ENCODE peak calls at places on chromosomes 12 and 14, in four cellular contexts. C is GM12878, I is SK-N-SH, F is HepG2. G is an unnamed sample.

GRCh38 chr14:73136387-73137221 is at the start of gene PSEN1:
- DNase-seq in C (peak), I (peak), F (peak), G (peak)

GRCh38 chr12:12562016-12562483 is 613 bp downstream of the DUSP16 start:
- DNase-seq in C (no peak), I (no peak), F (no peak), G (no peak)

GRCh38 chr12:30416631-30417030 is 279.0 kb downstream of the IPO8 start:
- DNase-seq in C (no peak), I (no peak), F (no peak), G (no peak)

GRCh38 chr14:22168092-22168955 is 420.7 kb downstream of the DAD1 start:
- DNase-seq in C (no peak), I (no peak), F (peak), G (no peak)

GRCh38 chr12:94145231-94145979 is 3.0 kb upstream of the PLXNC1 start:
- DNase-seq in C (no peak), I (peak), F (no peak), G (no peak)

GRCh38 chr14:102805454-102805891 is 28.2 kb downstream of the TRAF3 start:
- DNase-seq in C (no peak), I (no peak), F (no peak), G (no peak)

GRCh38 chr14:100755649-100756048 is 29.0 kb downstream of the DLK1 start:
- DNase-seq in C (no peak), I (no peak), F (no peak), G (no peak)

GRCh38 chr12:108185002-108185401 is 55.9 kb downstream of the WSCD2 start:
- DNase-seq in C (no peak), I (no peak), F (peak), G (no peak)

GRCh38 chr12:53230971-53231858 is 794 bp downstream of the RARG start:
- DNase-seq in C (no peak), I (no peak), F (no peak), G (peak)

GRCh38 chr12:53234236-53234635 is 2.2 kb upstream of the RARG start:
- DNase-seq in C (no peak), I (peak), F (no peak), G (peak)

GRCh38 chr12:53231859-53232640 is at the start of gene RARG:
- DNase-seq in C (no peak), I (peak), F (no peak), G (peak)

GRCh38 chr12:53233671-53234091 is 1.7 kb upstream of the RARG start:
- DNase-seq in C (no peak), I (no peak), F (no peak), G (no peak)

GRCh38 chr12:53232641-53233538 is 881 bp upstream of the RARG start:
- DNase-seq in C (no peak), I (peak), F (no peak), G (no peak)
- TF ChIP-seq TCF12 in C (no peak), I (no peak), F (no peak), G (no peak)

GRCh38 chr12:34397591-34398365 is 375.5 kb downstream of the ALG10 start:
- DNase-seq in C (no peak), I (peak), F (no peak), G (peak)

GRCh38 chr12:34398706-34399630 is 376.7 kb downstream of the ALG10 start:
- DNase-seq in C (no peak), I (peak), F (no peak), G (no peak)

GRCh38 chr12:34399631-34400422 is 377.5 kb downstream of the ALG10 start:
- DNase-seq in C (no peak), I (peak), F (no peak), G (peak)

GRCh38 chr12:34396861-34397590 is 374.7 kb downstream of the ALG10 start:
- DNase-seq in C (no peak), I (peak), F (no peak), G (no peak)

DNA sequence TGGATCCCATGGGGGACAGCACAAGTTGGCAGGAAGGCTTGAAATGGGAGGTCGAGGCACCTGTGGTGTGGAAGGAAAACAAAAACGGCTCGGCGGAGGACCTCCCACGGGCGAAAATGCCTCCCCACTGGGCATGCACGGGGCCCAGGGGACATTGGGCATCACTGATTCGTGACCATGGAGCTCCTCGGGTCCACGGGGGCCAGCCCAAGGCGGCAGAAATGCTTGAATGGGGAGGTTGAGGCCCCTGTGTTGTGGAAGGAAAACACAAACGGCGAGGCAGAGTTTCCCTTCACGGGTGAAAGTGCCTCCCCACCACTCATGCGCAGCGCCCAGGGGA is 376.0 kb downstream of the ALG10 start:
- DNase-seq in C (no peak), I (peak), F (no peak), G (peak)
- TF ChIP-seq TCF12 in C (no peak), I (no peak), F (no peak), G (no peak)

DNA sequence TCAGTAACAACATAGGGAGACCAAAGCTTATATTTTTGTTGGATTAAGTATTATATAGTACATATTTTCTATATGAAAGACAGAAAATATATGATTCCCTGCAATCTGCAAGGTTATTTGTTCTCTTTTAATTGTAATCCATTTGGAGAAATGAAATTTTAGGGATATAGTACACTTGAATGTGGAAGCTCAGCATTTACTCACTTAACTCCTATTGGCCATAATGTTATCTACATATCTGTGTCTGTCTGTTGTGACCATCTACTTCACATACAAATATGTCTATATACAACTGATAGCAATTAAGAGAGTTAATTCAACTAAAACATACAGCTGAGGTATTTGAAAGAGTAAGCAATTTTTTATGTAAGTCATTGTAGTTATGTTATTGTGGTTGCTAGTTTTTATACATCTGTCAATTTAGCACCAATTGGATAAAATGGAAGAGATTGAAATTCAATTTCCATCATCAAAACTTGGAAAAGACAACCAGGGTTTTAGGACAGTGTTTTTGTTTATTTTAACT is 12.9 kb downstream of the FOXG1 start:
- DNase-seq in C (no peak), I (no peak), F (no peak), G (no peak)
- TF ChIP-seq TCF12 in C (no peak), I (no peak), F (no peak), G (no peak)

GRCh38 chr14:74955229-74955999 is at the start of gene PGF:
- DNase-seq in C (no peak), I (peak), F (no peak), G (no peak)
- TF ChIP-seq TCF12 in C (no peak), I (no peak), F (no peak), G (no peak)

DNA sequence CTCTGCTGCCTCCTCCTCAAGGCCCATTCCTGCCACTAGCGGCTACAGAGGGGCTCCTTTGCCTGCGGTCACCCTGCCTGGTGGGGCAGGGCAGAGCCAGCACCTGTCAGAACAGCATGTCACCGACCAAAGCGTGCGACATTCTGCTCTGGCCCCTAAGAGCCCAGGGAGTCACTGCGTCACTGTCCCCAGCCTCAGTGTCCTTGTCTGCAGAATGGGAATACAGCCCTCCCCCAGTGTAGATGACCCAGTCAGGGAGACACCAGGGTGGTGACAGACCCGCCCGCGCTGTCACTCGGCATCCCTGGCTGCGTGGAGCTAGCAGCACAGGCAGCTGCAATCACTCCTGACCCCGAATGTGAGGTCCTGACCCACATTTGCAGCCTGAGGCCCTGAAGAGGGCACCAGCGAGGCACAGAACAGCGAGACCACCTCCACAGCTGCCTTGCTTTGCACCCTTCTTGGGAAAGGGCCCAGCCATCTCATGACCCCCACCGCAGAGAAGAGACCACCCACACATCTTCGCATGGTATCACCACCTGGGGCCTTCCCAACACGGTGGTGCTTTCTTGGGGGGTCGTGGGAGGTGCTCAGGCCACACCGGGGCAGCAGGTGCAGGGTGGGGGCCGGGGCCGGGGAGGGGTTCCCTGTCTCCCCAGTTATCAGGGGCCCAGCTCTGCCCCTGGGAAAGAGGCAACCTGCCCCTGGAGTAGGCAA is 2.5 kb downstream of the AHNAK2 start:
- DNase-seq in C (no peak), I (peak), F (no peak), G (no peak)
- TF ChIP-seq TCF12 in C (no peak), I (no peak), F (no peak), G (no peak)

DNA sequence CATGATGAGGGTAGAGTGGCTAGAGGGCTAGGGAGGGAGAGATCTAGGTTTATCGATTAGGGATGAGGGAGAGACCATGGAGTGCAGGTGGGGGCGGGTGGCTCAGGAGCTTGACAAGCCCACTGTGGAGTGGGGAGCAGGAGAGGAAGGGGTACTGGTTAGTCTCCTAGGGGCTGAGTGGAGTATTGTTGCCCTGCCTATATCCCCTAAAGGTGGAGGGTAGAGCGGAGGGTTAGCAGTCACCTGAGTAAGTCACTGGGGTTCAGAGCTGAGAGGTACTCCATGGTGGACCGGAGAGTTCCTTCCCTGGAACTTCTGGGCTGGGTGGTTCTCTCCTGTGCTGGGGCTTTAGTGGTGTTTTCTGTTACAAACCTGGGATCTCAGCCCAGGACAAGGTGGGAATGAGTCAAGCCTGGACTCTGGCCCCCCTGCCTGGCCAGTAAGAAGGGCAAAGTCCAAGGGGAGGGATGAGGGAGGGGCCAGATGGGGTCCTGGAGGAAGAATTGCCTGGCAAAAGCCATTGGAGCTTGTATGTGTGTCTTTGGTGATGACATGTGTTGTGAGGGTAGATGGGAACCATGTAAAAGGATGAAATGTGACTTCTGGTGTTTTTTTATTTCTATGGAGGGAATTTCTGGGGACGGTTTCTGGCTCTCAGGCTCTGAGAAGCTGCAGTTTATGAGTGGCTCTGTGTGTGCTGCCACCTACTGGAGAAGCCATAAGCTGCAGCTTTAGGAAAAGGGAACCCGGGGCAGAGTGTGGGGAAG is at the start of gene CIDEB:
- DNase-seq in C (no peak), I (peak), F (peak), G (no peak)
- TF ChIP-seq TCF12 in C (no peak), I (no peak), F (no peak), G (no peak)

GRCh38 chr12:57629897-57630471 is 3.0 kb downstream of the B4GALNT1 start:
- DNase-seq in C (no peak), I (peak), F (no peak), G (no peak)
- TF ChIP-seq TCF12 in C (no peak), I (no peak), F (no peak), G (no peak)

DNA sequence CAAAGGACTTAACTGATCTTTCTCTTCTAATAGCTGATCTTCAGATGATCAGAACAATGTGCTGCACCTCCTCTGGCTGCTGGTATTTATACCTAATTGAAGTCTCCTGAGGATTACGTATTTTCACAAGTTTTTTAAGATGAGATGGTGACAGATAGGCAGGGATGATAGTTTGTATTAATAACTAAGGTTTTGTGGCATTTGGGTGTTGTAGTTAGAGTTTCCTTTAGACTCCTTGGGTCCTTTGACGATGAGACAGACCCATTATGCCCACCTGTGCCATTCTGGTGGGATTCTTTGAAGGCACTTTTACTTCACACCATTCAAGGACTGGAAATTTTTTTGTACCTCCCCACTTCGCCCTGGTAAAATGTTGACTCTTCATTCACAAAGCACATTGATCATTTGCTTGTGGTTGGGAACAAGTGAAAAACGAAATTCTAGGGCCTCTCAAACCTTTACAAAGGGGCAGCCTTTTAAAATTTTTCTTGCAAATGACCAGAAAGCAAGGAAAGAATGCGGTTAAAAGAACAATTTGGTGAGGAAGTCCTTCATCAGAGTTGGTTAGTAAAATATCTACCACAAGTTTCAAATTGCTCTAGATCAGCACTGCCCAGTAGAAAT is at the start of gene IFNG:
- DNase-seq in C (peak), I (no peak), F (no peak), G (no peak)
- TF ChIP-seq TCF12 in C (no peak), I (no peak), F (no peak), G (no peak)

DNA sequence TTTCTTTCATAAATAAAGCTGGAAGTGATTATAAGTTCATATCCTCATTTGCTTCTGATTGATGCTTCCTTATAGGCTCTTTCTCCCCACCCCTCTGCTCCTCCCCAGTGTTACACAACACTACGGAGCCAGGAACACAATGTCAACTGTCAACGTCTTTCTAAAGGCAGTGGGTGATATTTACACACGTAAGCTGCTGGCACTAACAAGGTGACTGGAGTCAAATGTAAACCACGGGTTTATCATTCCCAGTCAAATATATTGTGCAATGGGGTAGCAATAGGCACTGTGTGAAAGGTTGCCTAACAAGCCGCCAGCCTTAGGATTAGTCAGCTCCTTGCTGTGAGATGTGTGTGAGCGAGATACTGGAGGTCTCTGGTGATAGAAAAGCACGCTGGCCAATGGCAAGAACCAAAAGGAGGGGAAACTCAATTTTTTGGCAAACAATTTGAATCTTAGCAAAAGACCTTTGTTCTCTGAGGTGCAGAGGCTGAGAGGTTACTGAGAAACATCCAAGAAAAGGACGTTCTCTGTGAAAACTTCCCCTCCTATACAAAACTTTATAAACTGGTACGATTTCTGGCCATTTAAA is 22.1 kb upstream of the HECTD1 start:
- DNase-seq in C (no peak), I (no peak), F (peak), G (peak)
- TF ChIP-seq TCF12 in C (no peak), I (no peak), F (no peak), G (no peak)

GRCh38 chr14:74572829-74573360 is 39.1 kb downstream of the LTBP2 start:
- DNase-seq in C (no peak), I (no peak), F (no peak), G (no peak)
- TF ChIP-seq TCF12 in C (no peak), I (no peak), F (no peak), G (no peak)